ENCODE peak calls at places on chromosomes 13 and 19, in seven cellular contexts. L is neural crest cell; G is C1 segment of cervical spinal cord; B is uterus; Y is effector CD8-positive, alpha-beta T cell; A is AG04450; T is ureter. W is an unnamed sample.

GRCh38 chr19:2589441-2589840 is 113.1 kb downstream of the GNG7 start:
- DNase-seq in L (no peak), G (no peak), B (no peak), Y (no peak), A (no peak), T (peak), W (no peak)

GRCh38 chr13:23852351-23852750 is 36.8 kb downstream of the MIPEP start:
- DNase-seq in L (no peak), G (no peak), B (no peak), Y (no peak), A (no peak), T (no peak), W (no peak)

GRCh38 chr19:38252935-38253691 is 3.1 kb downstream of the PPP1R14A start:
- DNase-seq in L (no peak), G (peak), B (peak), Y (no peak), A (no peak), T (peak), W (peak)

GRCh38 chr19:11400695-11401291 is 16.7 kb upstream of the EPOR start:
- DNase-seq in L (no peak), G (no peak), B (no peak), Y (no peak), A (no peak), T (no peak), W (no peak)

GRCh38 chr13:78317030-78317429 is 286.3 kb downstream of the POU4F1 start:
- DNase-seq in L (no peak), G (no peak), B (no peak), Y (no peak), A (no peak), T (no peak), W (no peak)

GRCh38 chr13:47039106-47039505 is 142.3 kb upstream of the HTR2A start:
- DNase-seq in L (no peak), G (no peak), B (no peak), Y (no peak), A (peak), T (no peak), W (no peak)

GRCh38 chr19:2782936-2783780 is at the start of gene SGTA:
- DNase-seq in L (peak), G (peak), B (peak), Y (peak), A (peak), T (peak), W (peak)

GRCh38 chr19:55693336-55693974 is 18.4 kb downstream of the EPN1 start:
- DNase-seq in L (no peak), G (no peak), B (no peak), Y (no peak), A (no peak), T (no peak), W (no peak)

GRCh38 chr13:87827479-87827878 is 156.3 kb downstream of the SLITRK5 start:
- DNase-seq in L (no peak), G (no peak), B (no peak), Y (no peak), A (peak), T (no peak), W (no peak)

GRCh38 chr13:97946951-97947588 is 6.4 kb upstream of the IPO5 start:
- DNase-seq in L (no peak), G (no peak), B (no peak), Y (no peak), A (peak), T (no peak), W (no peak)

GRCh38 chr13:64057372-64058020 is 2641.8 kb upstream of the PCDH20 start:
- DNase-seq in L (no peak), G (no peak), B (no peak), Y (no peak), A (no peak), T (no peak), W (no peak)

GRCh38 chr19:54354761-54355160 is 10.0 kb downstream of the LAIR1 start:
- DNase-seq in L (no peak), G (no peak), B (no peak), Y (no peak), A (no peak), T (no peak), W (no peak)

GRCh38 chr13:107301724-107302374 is 733.9 kb upstream of the ARGLU1 start:
- DNase-seq in L (no peak), G (no peak), B (no peak), Y (no peak), A (no peak), T (no peak), W (no peak)